ENCODE peak calls at places on chromosome 4, in five cellular contexts. B is cardiac fibroblast; X is Kasumi-1; J is caudate nucleus; F is stimulated activated CD4-positive, alpha-beta T cell treated with anti-CD3 and anti-CD28 coated beads, TNF-alpha, amount 100 ng/mL, for 4 hours. L is an unnamed sample.

GRCh38 chr4:169286562-169287301 is 16.0 kb upstream of the SH3RF1 start:
- DNase-seq in B (no peak), X (no peak), J (no peak), F (no peak), L (no peak)

GRCh38 chr4:83240379-83240875 is 44.2 kb downstream of the COQ2 start:
- DNase-seq in B (no peak), X (peak; percentile 47), J (no peak), F (no peak), L (no peak)

GRCh38 chr4:158605393-158605792 is 66.3 kb downstream of the C4orf46 start:
- DNase-seq in B (no peak), X (no peak), J (no peak), F (no peak), L (no peak)

GRCh38 chr4:188299161-188299560 is 159.9 kb downstream of the TRIML1 start:
- DNase-seq in B (peak; percentile 35), X (no peak), J (no peak), F (no peak), L (no peak)

GRCh38 chr4:1052231-1052671 is 40.8 kb downstream of the FGFRL1 start:
- DNase-seq in B (no peak), X (no peak), J (no peak), F (no peak), L (no peak)

GRCh38 chr4:52103314-52103713 is 52.2 kb downstream of the SPATA18 start:
- DNase-seq in B (peak; percentile 23), X (peak; percentile 76), J (no peak), F (no peak), L (no peak)

GRCh38 chr4:177573487-177573886 is 131.2 kb upstream of the AGA start:
- DNase-seq in B (peak; percentile 75), X (peak; percentile 24), J (no peak), F (no peak), L (peak; percentile 5)

GRCh38 chr4:113760094-113760851 is 1.3 kb downstream of the CAMK2D start:
- DNase-seq in B (peak; percentile 67), X (peak; percentile 18), J (no peak), F (no peak), L (peak; percentile 7)

GRCh38 chr4:4406455-4407298 is 19.8 kb downstream of the NSG1 start:
- DNase-seq in B (no peak), X (no peak), J (no peak), F (no peak), L (no peak)

GRCh38 chr4:165138843-165139242 is 26.2 kb upstream of the TMEM192 start:
- DNase-seq in B (no peak), X (no peak), J (no peak), F (no peak), L (no peak)

GRCh38 chr4:86054676-86055075 is 305.2 kb downstream of the MAPK10 start:
- DNase-seq in B (no peak), X (no peak), J (no peak), F (no peak), L (no peak)

GRCh38 chr4:141283152-141283551 is 62.5 kb downstream of the ZNF330 start:
- DNase-seq in B (no peak), X (no peak), J (no peak), F (no peak), L (no peak)

L was measured in A549.